ENCODE peak calls at places on chromosomes 4 and X, in eight cellular contexts. C is cardiac fibroblast, T is neural progenitor cell, O is IMR-90, A is lung, F is keratinocyte, U is adrenal gland, E is esophagus muscularis mucosa. B is an unnamed sample.

GRCh38 chrX:357693-358471 is 28.8 kb downstream of the PPP2R3B start:
- DNase-seq in C (peak), T (no peak), O (peak), A (no peak), F (no peak), U (no peak), E (no peak), B (no peak)

GRCh38 chr4:84499065-84499982 is at the start of gene NKX6-1:
- DNase-seq in C (no peak), T (peak), O (peak), A (no peak), F (no peak), U (peak), E (peak), B (peak)

GRCh38 chr4:156190606-156191005 is 236.9 kb upstream of the CTSO start:
- DNase-seq in C (peak), T (no peak), O (peak), A (no peak), F (no peak), U (no peak), E (no peak), B (peak)

GRCh38 chr4:139453041-139453370 is 915 bp upstream of the RAB33B start:
- DNase-seq in C (no peak), T (no peak), O (no peak), A (no peak), F (no peak), U (no peak), E (no peak), B (no peak)

GRCh38 chr4:156344397-156344796 is 390.7 kb upstream of the CTSO start:
- DNase-seq in C (no peak), T (no peak), O (no peak), A (no peak), F (no peak), U (no peak), E (no peak), B (no peak)

GRCh38 chr4:118865091-118865708 is 23.5 kb upstream of the SYNPO2 start:
- DNase-seq in C (peak), T (peak), O (peak), A (peak), F (peak), U (peak), E (no peak), B (peak)

GRCh38 chr4:148926861-148927260 is 484.6 kb upstream of the NR3C2 start:
- DNase-seq in C (peak), T (no peak), O (peak), A (no peak), F (no peak), U (peak), E (no peak), B (peak)

GRCh38 chrX:47815901-47816845 is 20.5 kb upstream of the ZNF81 start:
- DNase-seq in C (peak), T (no peak), O (no peak), A (no peak), F (no peak), U (no peak), E (no peak), B (no peak)

GRCh38 chr4:71209161-71209560 is 129.7 kb upstream of the SLC4A4 start:
- DNase-seq in C (peak), T (no peak), O (peak), A (no peak), F (no peak), U (no peak), E (no peak), B (peak)

GRCh38 chrX:50333308-50333707 is 128.7 kb downstream of the CCNB3 start:
- DNase-seq in C (no peak), T (no peak), O (no peak), A (peak), F (no peak), U (no peak), E (no peak), B (no peak)

GRCh38 chr4:121217385-121217784 is 53.3 kb upstream of the TNIP3 start:
- DNase-seq in C (peak), T (no peak), O (peak), A (no peak), F (no peak), U (no peak), E (no peak), B (peak)

GRCh38 chrX:40570346-40571093 is 10.2 kb upstream of the ATP6AP2 start:
- DNase-seq in C (no peak), T (no peak), O (no peak), A (no peak), F (no peak), U (no peak), E (no peak), B (no peak)

GRCh38 chrX:40080896-40081678 is 16.7 kb downstream of the BCOR start:
- DNase-seq in C (no peak), T (no peak), O (no peak), A (no peak), F (no peak), U (no peak), E (no peak), B (no peak)

GRCh38 chrX:39633293-39633692 is 464.5 kb downstream of the BCOR start:
- DNase-seq in C (peak), T (no peak), O (no peak), A (no peak), F (no peak), U (no peak), E (no peak), B (peak)

GRCh38 chrX:40460926-40461325 is 119.8 kb upstream of the ATP6AP2 start:
- DNase-seq in C (no peak), T (no peak), O (no peak), A (no peak), F (no peak), U (no peak), E (no peak), B (no peak)

GRCh38 chr4:70940134-70940533 is 38.0 kb downstream of the MOB1B start:
- DNase-seq in C (no peak), T (no peak), O (no peak), A (no peak), F (no peak), U (no peak), E (no peak), B (no peak)

GRCh38 chrX:11138498-11139390 is 27.6 kb downstream of the HCCS start:
- DNase-seq in C (no peak), T (no peak), O (no peak), A (no peak), F (no peak), U (no peak), E (no peak), B (no peak)

GRCh38 chr4:7387925-7388324 is 46.8 kb downstream of the PSAPL1 start:
- DNase-seq in C (no peak), T (no peak), O (no peak), A (no peak), F (no peak), U (no peak), E (no peak), B (no peak)

GRCh38 chr4:4726051-4726450 is 133.4 kb upstream of the MSX1 start:
- DNase-seq in C (peak), T (no peak), O (no peak), A (no peak), F (no peak), U (no peak), E (no peak), B (no peak)

GRCh38 chr4:158775091-158775651 is 6.3 kb downstream of the FNIP2 start:
- DNase-seq in C (peak), T (no peak), O (peak), A (no peak), F (no peak), U (peak), E (no peak), B (peak)

GRCh38 chr4:183106839-183107238 is 7.8 kb downstream of the WWC2 start:
- DNase-seq in C (no peak), T (no peak), O (peak), A (no peak), F (no peak), U (no peak), E (no peak), B (no peak)

GRCh38 chr4:183111452-183111885 is 12.4 kb downstream of the WWC2 start:
- DNase-seq in C (no peak), T (no peak), O (no peak), A (no peak), F (no peak), U (no peak), E (no peak), B (no peak)

GRCh38 chr4:183105092-183105491 is 6.0 kb downstream of the WWC2 start:
- DNase-seq in C (no peak), T (no peak), O (no peak), A (no peak), F (no peak), U (no peak), E (no peak), B (no peak)

GRCh38 chr4:183110244-183110643 is 11.2 kb downstream of the WWC2 start:
- DNase-seq in C (no peak), T (no peak), O (no peak), A (no peak), F (no peak), U (no peak), E (no peak), B (no peak)

DNA sequence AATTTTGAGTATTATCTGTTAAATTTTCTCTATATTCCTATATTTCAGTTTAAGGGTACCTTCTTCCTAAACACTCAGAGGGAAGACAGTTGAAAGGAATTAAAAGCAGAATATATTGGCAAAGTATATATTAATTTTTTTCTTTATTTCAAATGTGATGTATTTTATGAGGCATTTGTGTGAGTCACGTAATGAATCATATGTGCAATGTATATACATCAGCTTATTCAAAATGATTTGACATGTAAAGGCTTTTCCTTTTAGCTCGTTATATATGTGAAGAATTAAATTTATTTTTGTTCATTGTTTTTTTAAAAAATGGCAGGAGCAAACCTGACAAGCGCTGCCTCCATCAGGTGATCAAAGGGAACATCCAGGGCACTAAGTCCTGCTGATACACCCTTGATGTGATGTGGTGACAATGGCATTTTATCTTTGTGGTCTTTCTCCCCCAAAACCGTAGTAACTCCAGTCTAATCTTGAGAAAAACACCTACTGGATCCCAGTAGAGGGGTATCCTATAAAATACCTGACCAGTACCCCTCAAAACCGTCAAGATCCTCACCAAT is 8.9 kb downstream of the WWC2 start:
- DNase-seq in C (no peak), T (no peak), O (peak), A (no peak), F (no peak), U (no peak), E (no peak), B (no peak)
- TF ChIP-seq CTCF in C (no peak), T (no peak), O (no peak), A (no peak), F (no peak), U (no peak), E (no peak), B (no peak)

DNA sequence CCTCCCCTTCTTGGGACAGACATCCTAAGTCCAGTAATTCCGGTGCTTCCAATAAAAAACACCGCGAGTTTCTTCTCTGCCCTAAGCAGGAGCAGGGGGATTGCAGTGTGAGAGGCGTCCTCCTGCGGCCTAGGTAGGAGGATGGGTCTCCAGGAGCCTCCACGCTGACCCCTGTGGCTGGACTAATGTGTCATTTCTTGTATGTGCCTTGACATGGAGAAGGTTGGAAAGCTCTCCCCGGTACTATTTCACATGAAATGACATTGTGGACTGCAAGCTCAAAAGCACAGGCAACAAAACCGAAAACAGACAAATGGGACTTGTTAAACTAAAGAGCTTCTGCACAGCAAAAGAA is 66.6 kb upstream of the ENPP6 start:
- DNase-seq in C (no peak), T (no peak), O (no peak), A (no peak), F (no peak), U (no peak), E (peak), B (peak)
- H3K4me3 ChIP-seq in C (no peak), T (no peak), O (no peak), A (no peak), F (no peak), U (no peak), E (no peak), B (no peak)

GRCh38 chr4:153346031-153346430 is 1.5 kb downstream of the MND1 start:
- DNase-seq in C (no peak), T (no peak), O (no peak), A (no peak), F (no peak), U (no peak), E (no peak), B (no peak)

GRCh38 chr4:153345011-153345981 is 808 bp downstream of the MND1 start:
- DNase-seq in C (peak), T (peak), O (peak), A (peak), F (no peak), U (peak), E (no peak), B (peak)

GRCh38 chr4:153347117-153347516 is 2.6 kb downstream of the MND1 start:
- DNase-seq in C (no peak), T (no peak), O (no peak), A (no peak), F (no peak), U (no peak), E (no peak), B (no peak)

GRCh38 chr4:153348006-153348405 is 3.5 kb downstream of the MND1 start:
- DNase-seq in C (no peak), T (no peak), O (peak), A (no peak), F (no peak), U (no peak), E (no peak), B (peak)

GRCh38 chr4:153346563-153346962 is 2.1 kb downstream of the MND1 start:
- DNase-seq in C (no peak), T (peak), O (peak), A (no peak), F (no peak), U (no peak), E (no peak), B (no peak)
- TF ChIP-seq CTCF in C (no peak), T (peak), O (peak), A (no peak), F (no peak), U (no peak), E (no peak), B (peak)

GRCh38 chr4:48812866-48813265 is 18.0 kb upstream of the OCIAD1 start:
- DNase-seq in C (no peak), T (no peak), O (no peak), A (no peak), F (no peak), U (no peak), E (no peak), B (no peak)

GRCh38 chr4:48816971-48817370 is 13.9 kb upstream of the OCIAD1 start:
- DNase-seq in C (no peak), T (no peak), O (no peak), A (no peak), F (no peak), U (no peak), E (no peak), B (no peak)

GRCh38 chr4:48815483-48815882 is 15.4 kb upstream of the OCIAD1 start:
- DNase-seq in C (no peak), T (no peak), O (no peak), A (no peak), F (no peak), U (no peak), E (no peak), B (no peak)

DNA sequence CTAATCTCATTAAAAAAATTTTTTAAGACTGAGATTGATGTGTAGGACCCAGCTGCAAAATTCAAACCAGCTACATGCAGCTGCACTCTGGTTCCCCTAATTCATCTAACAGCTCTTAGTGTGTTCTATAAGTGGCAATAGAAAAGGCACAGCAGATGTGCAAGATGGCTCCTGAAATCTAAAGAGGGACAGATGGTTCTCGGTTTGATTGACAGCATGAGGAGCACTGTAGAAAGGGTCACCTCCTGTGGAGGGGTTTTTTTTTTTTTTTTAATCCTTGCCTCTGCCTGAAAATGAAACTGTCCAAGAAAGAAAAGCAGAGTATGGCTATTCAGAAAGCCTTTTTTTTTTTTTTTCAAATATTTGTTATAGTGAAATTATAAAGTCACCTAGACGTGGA is 16.9 kb upstream of the OCIAD1 start:
- DNase-seq in C (no peak), T (peak), O (no peak), A (no peak), F (no peak), U (no peak), E (no peak), B (no peak)
- H3K4me3 ChIP-seq in C (no peak), T (no peak), O (no peak), A (no peak), F (no peak), U (no peak), E (no peak), B (no peak)

DNA sequence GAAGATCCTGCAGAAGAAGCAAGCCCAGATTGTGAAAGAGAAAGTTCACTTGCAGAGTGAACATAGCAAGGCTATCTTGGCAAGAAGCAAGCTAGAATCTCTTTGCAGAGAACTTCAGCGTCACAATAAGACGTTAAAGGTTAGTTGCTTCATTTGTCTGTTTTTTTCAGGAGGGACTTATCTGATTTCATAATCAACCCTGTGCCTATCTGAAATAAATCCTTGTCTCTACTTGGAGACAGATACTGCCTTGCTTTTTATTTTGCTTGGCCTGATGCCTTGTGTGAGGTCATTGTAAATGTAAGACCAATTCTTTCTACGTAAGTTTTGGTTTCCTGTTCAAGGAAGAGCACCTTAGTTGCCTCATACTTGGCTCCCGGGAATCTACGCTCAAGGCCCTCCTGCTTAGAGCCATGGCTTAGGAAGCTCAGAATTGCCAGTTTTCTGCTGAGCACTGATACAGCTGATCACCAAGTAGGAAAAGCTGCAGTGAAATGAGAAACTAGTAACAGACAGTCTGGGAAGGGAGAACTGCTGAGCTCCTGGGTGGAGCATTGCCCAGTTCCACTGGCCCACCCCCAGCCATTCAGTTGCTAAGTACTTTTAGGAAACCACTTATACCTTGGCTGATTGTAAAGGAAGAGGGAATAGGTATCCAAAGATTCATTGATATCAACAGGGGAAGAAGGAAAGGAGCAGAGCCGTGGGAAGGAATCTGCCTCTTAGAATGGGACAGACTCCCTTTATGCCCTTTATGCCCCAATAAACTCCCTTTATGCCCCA is 41.8 kb downstream of the RBBP7 start:
- DNase-seq in C (peak), T (no peak), O (peak), A (no peak), F (no peak), U (peak), E (no peak), B (peak)
- TF ChIP-seq CTCF in C (no peak), T (no peak), O (no peak), A (no peak), F (no peak), U (no peak), E (no peak), B (no peak)

DNA sequence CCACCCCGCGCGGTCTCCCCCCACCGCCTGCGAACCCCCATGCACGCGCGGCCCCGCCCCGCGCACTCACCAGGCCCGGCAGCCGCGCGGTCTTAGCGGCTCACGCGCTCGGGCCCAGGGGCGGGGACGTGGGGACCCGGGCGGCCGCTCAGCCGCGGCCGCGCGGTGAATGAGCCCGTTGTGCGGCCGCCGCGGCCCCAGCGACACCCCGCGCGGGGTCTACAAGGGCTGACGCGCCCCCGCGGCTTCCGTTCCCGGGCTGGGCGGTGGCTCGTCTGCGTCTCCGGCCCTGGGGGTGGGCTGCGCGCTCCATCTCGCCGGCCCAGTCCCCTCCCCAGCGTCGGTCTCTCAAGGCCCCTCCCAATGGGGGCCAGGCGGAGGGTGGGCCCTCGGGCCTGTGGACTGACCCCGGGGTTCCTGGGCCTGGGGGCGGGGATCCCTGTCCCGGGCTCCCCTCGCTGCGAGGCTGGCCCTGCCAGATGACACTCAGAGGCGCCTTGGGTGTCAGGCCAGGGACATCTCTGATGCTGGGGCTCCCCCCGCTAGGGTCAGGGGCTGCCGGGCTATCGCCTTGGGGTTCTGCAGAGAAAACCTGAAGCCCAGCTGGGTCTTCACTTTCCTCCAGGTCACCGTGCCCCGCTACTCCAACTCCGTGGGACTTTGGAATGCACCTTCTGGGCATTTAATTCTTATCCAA is 4.3 kb upstream of the SLC26A1 start:
- DNase-seq in C (no peak), T (peak), O (no peak), A (no peak), F (no peak), U (peak), E (no peak), B (no peak)
- H3K4me3 ChIP-seq in C (no peak), T (peak), O (peak), A (no peak), F (no peak), U (no peak), E (peak), B (peak)

B was measured in fibroblast of villous mesenchyme.